ENCODE peak calls at places on chromosome 22, in eight cellular contexts. J, F, Q, A, V, O, T and S are unnamed samples.

GRCh38 chr22:34414467-34415440 is 494.5 kb upstream of the LARGE1 start:
- DNase-seq in J (peak), F (peak), Q (peak), A (no peak), V (no peak), O (no peak), T (no peak), S (peak)

GRCh38 chr22:20615021-20615420 is 107.6 kb downstream of the MED15 start:
- DNase-seq in J (no peak), F (no peak), Q (no peak), A (no peak), V (no peak), O (no peak), T (no peak), S (no peak)

GRCh38 chr22:30813936-30814335 is 119.3 kb downstream of the OSBP2 start:
- DNase-seq in J (no peak), F (no peak), Q (no peak), A (no peak), V (no peak), O (no peak), T (no peak), S (no peak)

GRCh38 chr22:29871684-29872083 is 11.3 kb upstream of the MTMR3 start:
- DNase-seq in J (peak), F (no peak), Q (no peak), A (no peak), V (no peak), O (no peak), T (no peak), S (no peak)

GRCh38 chr22:45263790-45264269 is 20.9 kb upstream of the UPK3A start:
- DNase-seq in J (peak), F (peak), Q (no peak), A (peak), V (no peak), O (peak), T (no peak), S (no peak)

GRCh38 chr22:45888221-45889092 is 88.5 kb downstream of the WNT7B start:
- DNase-seq in J (no peak), F (no peak), Q (no peak), A (no peak), V (no peak), O (no peak), T (no peak), S (no peak)

GRCh38 chr22:34283844-34284243 is 363.6 kb upstream of the LARGE1 start:
- DNase-seq in J (no peak), F (no peak), Q (no peak), A (no peak), V (no peak), O (no peak), T (no peak), S (no peak)

GRCh38 chr22:39666926-39667325 is 96.4 kb downstream of the CACNA1I start:
- DNase-seq in J (no peak), F (no peak), Q (no peak), A (no peak), V (no peak), O (no peak), T (no peak), S (no peak)

GRCh38 chr22:44380716-44381500 is 68.2 kb upstream of the SHISAL1 start:
- DNase-seq in J (no peak), F (no peak), Q (no peak), A (no peak), V (no peak), O (peak), T (no peak), S (no peak)

GRCh38 chr22:39278040-39278439 is 33.3 kb upstream of the PDGFB start:
- DNase-seq in J (no peak), F (no peak), Q (peak), A (no peak), V (no peak), O (no peak), T (no peak), S (no peak)

GRCh38 chr22:43921361-43921760 is 2.2 kb upstream of the PNPLA3 start:
- DNase-seq in J (no peak), F (peak), Q (peak), A (no peak), V (no peak), O (no peak), T (no peak), S (no peak)

GRCh38 chr22:42301072-42301741 is 30.8 kb upstream of the TCF20 start:
- DNase-seq in J (no peak), F (no peak), Q (no peak), A (no peak), V (no peak), O (no peak), T (no peak), S (no peak)